ENCODE peak calls at places on chromosomes 7 and 10, in four cellular contexts. One of them, this sample, is unnamed.

GRCh38 chr7:28132959-28133745 is 47.4 kb downstream of the JAZF1 start:
- DNase-seq in H1: no peak
- DNase-seq in trophoblast cell: no peak
- DNase-seq in mesendoderm: no peak
- DNase-seq in this sample: no peak

GRCh38 chr7:113831509-113831908 is 87.3 kb downstream of the PPP1R3A start:
- DNase-seq in H1: no peak
- DNase-seq in trophoblast cell: no peak
- DNase-seq in mesendoderm: peak; percentile 33
- DNase-seq in this sample: no peak

GRCh38 chr7:6172331-6173295 is 99.8 kb downstream of the CYTH3 start:
- DNase-seq in H1: no peak
- DNase-seq in trophoblast cell: peak; percentile 93
- DNase-seq in mesendoderm: no peak
- DNase-seq in this sample: no peak

GRCh38 chr7:70779321-70779720 is 352.6 kb upstream of the GALNT17 start:
- DNase-seq in H1: no peak
- DNase-seq in trophoblast cell: no peak
- DNase-seq in mesendoderm: no peak
- DNase-seq in this sample: no peak

GRCh38 chr10:86253171-86254072 is 113.2 kb downstream of the GRID1 start:
- DNase-seq in H1: peak; percentile 48
- DNase-seq in trophoblast cell: no peak
- DNase-seq in mesendoderm: peak; percentile 68
- DNase-seq in this sample: peak; percentile 71

GRCh38 chr7:12923971-12924370 is 236.5 kb downstream of the ARL4A start:
- DNase-seq in H1: no peak
- DNase-seq in trophoblast cell: peak; percentile 64
- DNase-seq in mesendoderm: peak; percentile 24
- DNase-seq in this sample: no peak

GRCh38 chr7:8441106-8441590 is 7.7 kb downstream of the NXPH1 start:
- DNase-seq in H1: peak; percentile 60
- DNase-seq in trophoblast cell: no peak
- DNase-seq in mesendoderm: peak; percentile 33
- DNase-seq in this sample: peak; percentile 32

GRCh38 chr10:63145782-63146181 is 12.7 kb downstream of the NRBF2 start:
- DNase-seq in H1: no peak
- DNase-seq in trophoblast cell: no peak
- DNase-seq in mesendoderm: no peak
- DNase-seq in this sample: no peak

GRCh38 chr7:105202561-105203130 is 186.1 kb downstream of the SRPK2 start:
- DNase-seq in H1: no peak
- DNase-seq in trophoblast cell: no peak
- DNase-seq in mesendoderm: no peak
- DNase-seq in this sample: no peak

GRCh38 chr7:116310131-116310530 is 99.8 kb downstream of the TES start:
- DNase-seq in H1: no peak
- DNase-seq in trophoblast cell: no peak
- DNase-seq in mesendoderm: no peak
- DNase-seq in this sample: no peak

GRCh38 chr10:118108194-118109026 is 61.7 kb upstream of the RAB11FIP2 start:
- DNase-seq in H1: no peak
- DNase-seq in trophoblast cell: no peak
- DNase-seq in mesendoderm: no peak
- DNase-seq in this sample: no peak

GRCh38 chr10:3548702-3549101 is 236.3 kb downstream of the KLF6 start:
- DNase-seq in H1: no peak
- DNase-seq in trophoblast cell: no peak
- DNase-seq in mesendoderm: no peak
- DNase-seq in this sample: no peak

GRCh38 chr10:124180044-124180745 is 86.8 kb upstream of the CHST15 start:
- DNase-seq in H1: peak; percentile 20
- DNase-seq in trophoblast cell: no peak
- DNase-seq in mesendoderm: no peak
- DNase-seq in this sample: no peak

GRCh38 chr10:52226448-52226847 is 87.6 kb upstream of the DKK1 start:
- DNase-seq in H1: no peak
- DNase-seq in trophoblast cell: no peak
- DNase-seq in mesendoderm: no peak
- DNase-seq in this sample: no peak

GRCh38 chr10:1938317-1938716 is 201.0 kb upstream of the ADARB2 start:
- DNase-seq in H1: no peak
- DNase-seq in trophoblast cell: no peak
- DNase-seq in mesendoderm: no peak
- DNase-seq in this sample: no peak

GRCh38 chr7:16989883-16990413 is 108.2 kb upstream of the AGR3 start:
- DNase-seq in H1: no peak
- DNase-seq in trophoblast cell: peak; percentile 89
- DNase-seq in mesendoderm: no peak
- DNase-seq in this sample: no peak

GRCh38 chr7:55052081-55052480 is 33.3 kb downstream of the EGFR start:
- DNase-seq in H1: no peak
- DNase-seq in trophoblast cell: no peak
- DNase-seq in mesendoderm: no peak
- DNase-seq in this sample: no peak

GRCh38 chr7:82164813-82165212 is 278.8 kb downstream of the CACNA2D1 start:
- DNase-seq in H1: no peak
- DNase-seq in trophoblast cell: no peak
- DNase-seq in mesendoderm: peak; percentile 86
- DNase-seq in this sample: no peak
- H4K8ac ChIP-seq in H1: no peak overlapping the region
- H4K8ac ChIP-seq in trophoblast cell: no peak overlapping the region
- H4K8ac ChIP-seq in mesendoderm: no peak overlapping the region
- H4K8ac ChIP-seq in this sample: no peak overlapping the region

GRCh38 chr7:135156290-135156689 is 8.4 kb downstream of the TMEM140 start:
- DNase-seq in H1: no peak
- DNase-seq in trophoblast cell: no peak
- DNase-seq in mesendoderm: no peak
- DNase-seq in this sample: no peak
- H3K79me2 ChIP-seq in H1: no peaks in the 10 kb centered on the region
- H3K79me2 ChIP-seq in trophoblast cell: no peaks in the 10 kb centered on the region
- H3K79me2 ChIP-seq in mesendoderm: no peaks in the 10 kb centered on the region
- H3K79me2 ChIP-seq in this sample: no peaks in the 10 kb centered on the region

GRCh38 chr7:139570119-139570518 is 46.6 kb downstream of the CLEC2L start:
- DNase-seq in H1: no peak
- DNase-seq in trophoblast cell: no peak
- DNase-seq in mesendoderm: peak; percentile 40
- DNase-seq in this sample: no peak
- H4K8ac ChIP-seq in H1: no peak overlapping the region
- H4K8ac ChIP-seq in trophoblast cell: no peak overlapping the region
- H4K8ac ChIP-seq in mesendoderm: no peak overlapping the region
- H4K8ac ChIP-seq in this sample: no peak overlapping the region

GRCh38 chr7:45922810-45923209 is 1.7 kb upstream of the IGFBP3 start:
- DNase-seq in H1: no peak
- DNase-seq in trophoblast cell: no peak
- DNase-seq in mesendoderm: peak; percentile 31
- DNase-seq in this sample: no peak

GRCh38 chr7:45920543-45921380 is at the start of gene IGFBP3:
- DNase-seq in H1: peak; percentile 76
- DNase-seq in trophoblast cell: peak; percentile 75
- DNase-seq in mesendoderm: peak; percentile 76
- DNase-seq in this sample: peak; percentile 76

GRCh38 chr7:45923290-45923689 is 2.2 kb upstream of the IGFBP3 start:
- DNase-seq in H1: peak; percentile 88
- DNase-seq in trophoblast cell: peak; percentile 61
- DNase-seq in mesendoderm: peak; percentile 68
- DNase-seq in this sample: peak; percentile 62

GRCh38 chr7:45921381-45921698 is 268 bp upstream of the IGFBP3 start:
- DNase-seq in H1: peak; percentile 68
- DNase-seq in trophoblast cell: no peak
- DNase-seq in mesendoderm: no peak
- DNase-seq in this sample: no peak

GRCh38 chr7:45921699-45922519 is 837 bp upstream of the IGFBP3 start:
- DNase-seq in H1: peak; percentile 87
- DNase-seq in trophoblast cell: peak; percentile 51
- DNase-seq in mesendoderm: peak; percentile 83
- DNase-seq in this sample: peak; percentile 81
- H3K79me2 ChIP-seq in H1: no peaks in the 10 kb centered on the region
- H3K79me2 ChIP-seq in trophoblast cell: peaks cover 29% of the 10 kb centered on the region
- H3K79me2 ChIP-seq in mesendoderm: no peaks in the 10 kb centered on the region
- H3K79me2 ChIP-seq in this sample: no peaks in the 10 kb centered on the region

GRCh38 chr10:60835005-60835404 is 56.7 kb downstream of the CDK1 start:
- DNase-seq in H1: no peak
- DNase-seq in trophoblast cell: no peak
- DNase-seq in mesendoderm: no peak
- DNase-seq in this sample: no peak
- H4K8ac ChIP-seq in H1: no peak overlapping the region
- H4K8ac ChIP-seq in trophoblast cell: no peak overlapping the region
- H4K8ac ChIP-seq in mesendoderm: no peak overlapping the region
- H4K8ac ChIP-seq in this sample: no peak overlapping the region

This sample was measured in H9.